ENCODE peak calls at places on chromosomes 6 and 20, in four cellular contexts. One of them, this sample, is unnamed.

GRCh38 chr20:37357481-37358365 is 11.8 kb downstream of the SRC start:
- DNase-seq in GM20000: no peak
- DNase-seq in HS-27A: no peak
- DNase-seq in NCI-H2081: no peak
- DNase-seq in this sample: no peak

GRCh38 chr6:142378138-142378875 is 76.5 kb downstream of the ADGRG6 start:
- DNase-seq in GM20000: no peak
- DNase-seq in HS-27A: peak
- DNase-seq in NCI-H2081: no peak
- DNase-seq in this sample: peak

GRCh38 chr20:62043131-62043914 is 22.4 kb downstream of the TAF4 start:
- DNase-seq in GM20000: no peak
- DNase-seq in HS-27A: no peak
- DNase-seq in NCI-H2081: no peak
- DNase-seq in this sample: no peak

GRCh38 chr6:149140137-149140909 is 177.2 kb upstream of the TAB2 start:
- DNase-seq in GM20000: peak
- DNase-seq in HS-27A: no peak
- DNase-seq in NCI-H2081: no peak
- DNase-seq in this sample: no peak

GRCh38 chr6:10463040-10463439 is 48.2 kb upstream of the TFAP2A start:
- DNase-seq in GM20000: no peak
- DNase-seq in HS-27A: no peak
- DNase-seq in NCI-H2081: no peak
- DNase-seq in this sample: no peak

GRCh38 chr6:29759457-29759856 is 36.2 kb downstream of the HLA-F start:
- DNase-seq in GM20000: no peak
- DNase-seq in HS-27A: no peak
- DNase-seq in NCI-H2081: peak
- DNase-seq in this sample: no peak

GRCh38 chr6:49550413-49551125 is at the start of gene C6orf141:
- DNase-seq in GM20000: peak
- DNase-seq in HS-27A: no peak
- DNase-seq in NCI-H2081: peak
- DNase-seq in this sample: no peak

GRCh38 chr6:52227495-52227894 is 16.8 kb downstream of the IL17F start:
- DNase-seq in GM20000: peak
- DNase-seq in HS-27A: no peak
- DNase-seq in NCI-H2081: no peak
- DNase-seq in this sample: no peak

GRCh38 chr6:156618600-156619205 is 158.5 kb upstream of the ARID1B start:
- DNase-seq in GM20000: no peak
- DNase-seq in HS-27A: no peak
- DNase-seq in NCI-H2081: no peak
- DNase-seq in this sample: no peak

GRCh38 chr6:121297699-121298098 is 36.6 kb downstream of the TBC1D32 start:
- DNase-seq in GM20000: no peak
- DNase-seq in HS-27A: no peak
- DNase-seq in NCI-H2081: no peak
- DNase-seq in this sample: no peak

GRCh38 chr6:168515376-168515775 is 74.4 kb downstream of the SMOC2 start:
- DNase-seq in GM20000: no peak
- DNase-seq in HS-27A: no peak
- DNase-seq in NCI-H2081: no peak
- DNase-seq in this sample: no peak

This sample was measured in SK-MEL-5.